ENCODE peak calls at places on chromosomes 1 and 21, in seven cellular contexts. K, U, F, H, J, Q and Y are unnamed samples.

GRCh38 chr1:156591432-156592157 is at the start of gene NAXE:
- DNase-seq in K (peak), U (no peak), F (peak), H (peak), J (peak), Q (no peak), Y (peak)

GRCh38 chr1:193658711-193659110 is 472.3 kb upstream of the B3GALT2 start:
- DNase-seq in K (no peak), U (no peak), F (no peak), H (no peak), J (no peak), Q (no peak), Y (no peak)

GRCh38 chr1:223209293-223209898 is 66.3 kb upstream of the TLR5 start:
- DNase-seq in K (no peak), U (no peak), F (no peak), H (no peak), J (no peak), Q (no peak), Y (no peak)

GRCh38 chr21:41717573-41718330 is 49.1 kb downstream of the RIPK4 start:
- DNase-seq in K (no peak), U (no peak), F (no peak), H (no peak), J (no peak), Q (no peak), Y (no peak)

GRCh38 chr1:19208710-19209438 is 1.2 kb downstream of the UBR4 start:
- DNase-seq in K (peak), U (no peak), F (peak), H (no peak), J (no peak), Q (no peak), Y (no peak)

GRCh38 chr1:208980590-208980989 is 602.9 kb upstream of the CAMK1G start:
- DNase-seq in K (peak), U (no peak), F (no peak), H (no peak), J (no peak), Q (no peak), Y (no peak)

GRCh38 chr1:210541680-210542358 is 213.1 kb downstream of the HHAT start:
- DNase-seq in K (no peak), U (no peak), F (peak), H (no peak), J (no peak), Q (no peak), Y (no peak)

GRCh38 chr1:69403911-69404310 is 163.8 kb upstream of the LRRC7 start:
- DNase-seq in K (peak), U (no peak), F (no peak), H (no peak), J (no peak), Q (no peak), Y (no peak)

GRCh38 chr1:182707116-182707515 is 22.7 kb upstream of the RGS8 start:
- DNase-seq in K (no peak), U (no peak), F (no peak), H (no peak), J (no peak), Q (no peak), Y (no peak)

GRCh38 chr1:16067127-16067768 is 6.2 kb downstream of the FAM131C start:
- DNase-seq in K (peak), U (no peak), F (no peak), H (no peak), J (no peak), Q (no peak), Y (no peak)

GRCh38 chr1:241269116-241269515 is 87.9 kb downstream of the RGS7 start:
- DNase-seq in K (no peak), U (no peak), F (no peak), H (no peak), J (no peak), Q (no peak), Y (no peak)

GRCh38 chr1:236338096-236338495 is 56.0 kb upstream of the EDARADD start:
- DNase-seq in K (peak), U (no peak), F (peak), H (no peak), J (no peak), Q (no peak), Y (no peak)

GRCh38 chr1:230632273-230632873 is 9.9 kb upstream of the COG2 start:
- DNase-seq in K (peak), U (no peak), F (peak), H (no peak), J (peak), Q (no peak), Y (no peak)

GRCh38 chr1:155309423-155310021 is 856 bp downstream of the FDPS start:
- DNase-seq in K (no peak), U (no peak), F (peak), H (no peak), J (no peak), Q (no peak), Y (no peak)

GRCh38 chr1:41811051-41811795 is 107.5 kb downstream of the HIVEP3 start:
- DNase-seq in K (no peak), U (no peak), F (peak), H (peak), J (no peak), Q (no peak), Y (no peak)

GRCh38 chr1:40646385-40646784 is 19.1 kb downstream of the RIMS3 start:
- DNase-seq in K (peak), U (no peak), F (peak), H (no peak), J (no peak), Q (no peak), Y (no peak)

GRCh38 chr1:10889628-10890353 is 93.3 kb upstream of the CASZ1 start:
- DNase-seq in K (no peak), U (no peak), F (no peak), H (no peak), J (peak), Q (no peak), Y (no peak)

GRCh38 chr21:35840197-35840799 is 220.0 kb downstream of the SETD4 start:
- DNase-seq in K (peak), U (peak), F (peak), H (peak), J (no peak), Q (peak), Y (peak)

GRCh38 chr1:204131978-204132377 is 19.9 kb downstream of the ETNK2 start:
- DNase-seq in K (no peak), U (no peak), F (no peak), H (no peak), J (no peak), Q (no peak), Y (no peak)

GRCh38 chr1:235417101-235417697 is 50.0 kb downstream of the TBCE start:
- DNase-seq in K (peak), U (peak), F (peak), H (peak), J (peak), Q (peak), Y (no peak)

GRCh38 chr1:32972814-32973428 is 8.3 kb upstream of the RNF19B start:
- DNase-seq in K (no peak), U (no peak), F (peak), H (no peak), J (peak), Q (no peak), Y (peak)

GRCh38 chr1:6423321-6423999 is 1.1 kb upstream of the ESPN start:
- DNase-seq in K (peak), U (no peak), F (peak), H (peak), J (peak), Q (no peak), Y (peak)

GRCh38 chr1:243712890-243713425 is 137.1 kb downstream of the AKT3 start:
- DNase-seq in K (no peak), U (no peak), F (no peak), H (no peak), J (no peak), Q (no peak), Y (peak)

GRCh38 chr1:157993179-157994080 is at the start of gene KIRREL1:
- DNase-seq in K (peak), U (no peak), F (peak), H (no peak), J (peak), Q (no peak), Y (no peak)

GRCh38 chr1:162471290-162471853 is 26.2 kb upstream of the UHMK1 start:
- DNase-seq in K (no peak), U (no peak), F (no peak), H (no peak), J (no peak), Q (no peak), Y (no peak)

GRCh38 chr1:36178479-36179219 is 22.7 kb downstream of the MAP7D1 start:
- DNase-seq in K (no peak), U (no peak), F (no peak), H (no peak), J (peak), Q (no peak), Y (no peak)